ENCODE peak calls at places on chromosomes 3 and 15, in eight cellular contexts. I, R, B, N, P, M, V and A are unnamed samples.

GRCh38 chr3:66048051-66048395 is 9.3 kb upstream of the MAGI1 start:
- ATAC-seq in R (no peak), V (peak), I (no peak), B (no peak), P (no peak), N (no peak), M (no peak), A (no peak)

GRCh38 chr3:64248247-64248646 is 23.0 kb upstream of the PRICKLE2 start:
- ATAC-seq in M (peak), P (no peak), N (no peak), R (no peak), V (no peak), B (no peak), I (peak), A (no peak)

GRCh38 chr3:127036209-127037020 is 53.5 kb downstream of the PLXNA1 start:
- ATAC-seq in P (no peak), M (no peak), B (no peak), N (peak), I (no peak), R (no peak), V (no peak), A (no peak)

GRCh38 chr15:77823736-77824135 is 191.0 kb upstream of the LINGO1 start:
- ATAC-seq in P (no peak), R (no peak), N (no peak), M (no peak), I (no peak), B (no peak), V (no peak), A (no peak)

GRCh38 chr3:49255112-49255511 is 21.9 kb downstream of the C3orf62 start:
- ATAC-seq in V (no peak), N (no peak), B (no peak), I (no peak), R (no peak), M (peak), P (no peak), A (no peak)

GRCh38 chr3:139319428-139320402 is 24.1 kb upstream of the MRPS22 start:
- ATAC-seq in V (no peak), P (peak), N (no peak), I (no peak), B (no peak), M (peak), R (no peak), A (no peak)

GRCh38 chr3:107065094-107065861 is 312.0 kb upstream of the CCDC54 start:
- ATAC-seq in M (no peak), P (no peak), V (no peak), R (no peak), B (no peak), N (peak), I (no peak), A (no peak)

GRCh38 chr3:152121292-152121654 is 147.5 kb upstream of the MBNL1 start:
- ATAC-seq in P (peak), M (no peak), I (no peak), V (no peak), N (peak), R (no peak), B (no peak), A (no peak)

GRCh38 chr15:63176302-63176701 is 13.1 kb upstream of the RAB8B start:
- ATAC-seq in P (peak), M (no peak), V (no peak), I (no peak), N (no peak), R (no peak), B (no peak), A (no peak)

GRCh38 chr3:98565237-98565643 is 28.2 kb downstream of the CPOX start:
- ATAC-seq in P (no peak), M (peak), B (no peak), V (no peak), I (no peak), R (no peak), N (no peak), A (no peak)

GRCh38 chr3:122975163-122975923 is 52.2 kb downstream of the SEMA5B start:
- ATAC-seq in I (no peak), B (no peak), N (peak), P (no peak), M (peak), R (no peak), V (no peak), A (peak)

GRCh38 chr15:42819781-42820180 is 82.9 kb upstream of the CDAN1 start:
- ATAC-seq in R (no peak), V (no peak), M (no peak), P (no peak), I (no peak), N (no peak), B (no peak), A (no peak)

GRCh38 chr3:141373232-141373631 is 4.9 kb downstream of the ZBTB38 start:
- ATAC-seq in N (no peak), M (peak), R (no peak), P (no peak), I (no peak), B (no peak), V (no peak), A (no peak)

GRCh38 chr15:76994001-76994400 is 925 bp upstream of the PSTPIP1 start:
- ATAC-seq in B (peak), I (peak), V (no peak), N (peak), P (peak), R (no peak), M (no peak), A (no peak)

GRCh38 chr15:68063606-68064005 is 9.5 kb downstream of the PIAS1 start:
- ATAC-seq in I (no peak), N (no peak), B (no peak), M (no peak), P (no peak), R (no peak), V (no peak), A (no peak)

GRCh38 chr15:60390931-60391501 is 6.8 kb downstream of the ANXA2 start:
- ATAC-seq in I (peak), M (peak), B (no peak), R (peak), V (peak), N (peak), P (peak), A (peak)

GRCh38 chr3:177351757-177352158 is 154.5 kb upstream of the TBL1XR1 start:
- ATAC-seq in P (no peak), V (no peak), N (no peak), R (no peak), M (peak), B (no peak), I (no peak), A (no peak)

GRCh38 chr3:112675349-112675748 is 34.4 kb upstream of the CCDC80 start:
- ATAC-seq in B (no peak), R (no peak), N (no peak), M (no peak), V (no peak), P (no peak), I (no peak), A (no peak)

GRCh38 chr15:40767838-40768491 is 1.8 kb upstream of the C15orf62 start:
- ATAC-seq in V (no peak), M (no peak), I (no peak), P (no peak), R (no peak), B (no peak), N (no peak), A (no peak)

GRCh38 chr3:113743006-113743639 is 2.9 kb downstream of the NAA50 start:
- ATAC-seq in B (no peak), N (no peak), P (no peak), R (no peak), I (no peak), V (no peak), M (no peak), A (no peak)

GRCh38 chr15:94206463-94207167 is 24.7 kb upstream of the MCTP2 start:
- ATAC-seq in I (peak), B (peak), V (no peak), N (peak), R (no peak), M (peak), P (no peak), A (no peak)

GRCh38 chr3:42612928-42613327 is 12.4 kb downstream of the NKTR start:
- ATAC-seq in V (no peak), M (peak), B (no peak), I (no peak), R (peak), P (peak), N (peak), A (no peak)

GRCh38 chr3:152348436-152349177 is 79.9 kb downstream of the MBNL1 start:
- ATAC-seq in P (no peak), B (no peak), V (no peak), N (no peak), M (no peak), R (peak), I (peak), A (no peak)

GRCh38 chr15:32844118-32844711 is 126.4 kb downstream of the GREM1 start:
- ATAC-seq in R (no peak), M (peak), I (peak), V (no peak), N (no peak), B (no peak), P (peak), A (no peak)

GRCh38 chr15:100221461-100222348 is 120.1 kb downstream of the ADAMTS17 start:
- ATAC-seq in B (no peak), P (no peak), I (no peak), R (peak), M (no peak), V (no peak), N (no peak), A (no peak)

GRCh38 chr15:80242132-80242769 is 9.8 kb downstream of the CTXND1 start:
- ATAC-seq in N (peak), I (peak), M (peak), P (peak), V (no peak), R (no peak), B (peak), A (no peak)

GRCh38 chr15:49236869-49237268 is 66.8 kb downstream of the GALK2 start:
- ATAC-seq in R (no peak), N (no peak), P (no peak), V (no peak), I (no peak), B (no peak), M (no peak), A (no peak)

GRCh38 chr3:36932979-36933378 is 11.9 kb downstream of the TRANK1 start:
- ATAC-seq in P (no peak), M (no peak), I (peak), V (no peak), N (peak), R (no peak), B (no peak), A (no peak)

GRCh38 chr15:77497108-77497737 is 76.5 kb downstream of the HMG20A start:
- ATAC-seq in R (peak), N (peak), M (peak), P (peak), I (peak), V (peak), B (peak), A (peak)

GRCh38 chr3:169847896-169848295 is 21.8 kb downstream of the LRRC31 start:
- ATAC-seq in M (no peak), B (peak), R (no peak), I (no peak), P (no peak), N (peak), V (no peak), A (no peak)

GRCh38 chr3:160257606-160258005 is 32.4 kb downstream of the C3orf80 start:
- ATAC-seq in V (no peak), I (peak), M (no peak), N (no peak), P (no peak), R (no peak), B (no peak), A (no peak)

GRCh38 chr3:179653777-179654117 is 907 bp downstream of the USP13 start:
- ATAC-seq in N (no peak), P (peak), V (no peak), R (no peak), B (no peak), M (no peak), I (no peak), A (no peak)

GRCh38 chr3:179653106-179653776 is 401 bp downstream of the USP13 start:
- ATAC-seq in I (peak), R (peak), M (peak), V (peak), N (peak), B (peak), P (peak), A (peak)

GRCh38 chr3:179655236-179655635 is 2.4 kb downstream of the USP13 start:
- ATAC-seq in R (no peak), B (no peak), M (no peak), I (no peak), N (no peak), V (no peak), P (no peak), A (no peak)

GRCh38 chr3:179651687-179652466 is 963 bp upstream of the USP13 start:
- ATAC-seq in R (no peak), B (no peak), M (peak), I (no peak), P (no peak), V (no peak), N (no peak), A (no peak)

GRCh38 chr3:179652467-179653105 is at the start of gene USP13:
- ATAC-seq in B (peak), V (peak), N (peak), I (peak), R (peak), P (peak), M (peak), A (peak)
- TF ChIP-seq POLR2A in B (no peak), V (no peak), N (no peak), I (no peak), R (no peak), P (peak), M (no peak), A (peak)

GRCh38 chr3:30606301-30607031 is at the start of gene TGFBR2:
- ATAC-seq in P (peak), N (peak), I (peak), M (peak), V (peak), R (peak), B (peak), A (peak)
- H3K4me3 ChIP-seq in P (peak), N (peak), I (peak), M (peak), V (peak), R (peak), B (peak), A (peak)

DNA sequence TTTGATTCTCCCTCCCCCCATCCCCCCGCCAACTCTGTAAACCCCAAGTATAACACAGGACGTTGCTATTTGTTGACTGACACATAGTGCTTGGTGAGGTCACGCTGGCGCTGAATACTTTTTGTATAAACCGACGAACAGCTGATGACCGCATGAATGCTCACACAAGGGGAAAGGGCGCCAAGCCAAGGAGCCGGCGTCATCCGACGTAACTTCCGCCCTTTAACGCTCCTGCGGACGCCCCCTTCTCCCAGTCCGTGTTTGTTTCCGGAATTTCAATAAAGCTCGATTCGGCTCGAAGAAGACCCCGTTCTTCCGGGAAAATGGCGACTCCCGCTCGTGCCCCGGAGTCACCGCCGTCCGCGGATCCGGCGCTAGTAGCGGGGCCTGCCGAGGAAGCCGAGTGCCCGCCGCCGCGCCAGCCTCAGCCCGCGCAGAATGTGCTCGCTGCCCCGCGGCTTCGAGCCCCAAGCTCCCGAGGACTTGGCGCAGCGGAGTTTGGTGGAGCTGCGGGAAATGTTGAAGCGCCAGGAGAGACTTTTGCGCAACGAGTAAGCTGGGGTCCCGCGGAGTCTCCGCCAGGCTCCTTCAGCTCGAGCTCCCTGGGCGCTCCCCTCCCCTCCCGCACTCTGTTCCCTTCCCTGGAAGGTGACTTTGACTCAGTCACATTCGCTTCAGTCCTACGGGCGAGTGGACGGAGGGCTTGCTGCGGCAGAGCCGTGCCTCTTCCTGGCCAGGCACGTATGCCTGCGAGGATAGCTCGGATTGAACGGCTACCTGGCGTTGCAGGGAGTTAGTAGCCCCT is at the start of gene POLR2M:
- ATAC-seq in R (peak), V (peak), I (peak), M (peak), B (peak), P (peak), N (peak), A (peak)
- TF ChIP-seq POLR2A in R (peak), V (peak), I (peak), M (peak), B (peak), P (peak), N (no peak), A (peak)

DNA sequence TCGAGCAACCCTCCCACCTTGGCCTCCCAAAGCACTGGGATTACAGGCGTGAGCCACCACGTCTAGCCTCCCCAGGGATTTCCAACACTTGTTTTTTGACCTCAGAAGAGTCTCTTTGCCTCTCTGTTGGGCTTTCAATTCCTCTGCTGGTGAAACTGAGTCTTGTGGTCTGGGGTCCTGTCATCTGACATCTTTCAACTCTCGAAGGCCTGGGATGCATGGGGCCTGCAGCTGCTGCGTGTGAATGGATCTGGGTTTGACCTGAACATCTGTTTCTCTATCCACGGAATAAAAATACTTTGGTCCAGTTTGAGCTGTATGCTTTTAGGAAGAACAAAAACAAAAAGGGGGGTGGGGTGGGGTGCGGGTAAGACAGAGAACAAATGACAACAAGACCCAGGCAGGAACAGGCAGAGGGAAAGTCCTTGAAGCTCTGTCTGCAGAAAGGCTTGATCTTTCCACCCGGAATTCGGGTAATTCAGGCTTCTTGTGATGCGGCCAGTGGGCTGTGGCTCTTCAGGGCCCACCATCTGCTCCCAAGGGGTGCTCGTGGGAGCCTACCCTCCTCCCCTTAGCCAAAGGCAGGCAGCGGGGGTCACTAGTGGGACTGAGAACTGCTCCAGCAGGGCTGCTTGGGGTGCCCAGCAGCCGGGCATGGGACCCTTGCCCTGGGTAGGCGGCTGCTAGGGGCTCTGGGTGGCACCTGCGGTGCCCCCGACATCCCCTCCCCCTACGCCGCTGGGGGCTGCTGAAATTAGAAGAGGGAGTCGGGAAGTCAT is 71.5 kb downstream of the SLC12A8 start:
- ATAC-seq in I (no peak), B (no peak), N (peak), V (no peak), M (peak), R (no peak), P (no peak), A (no peak)
- H3K4me3 ChIP-seq in I (peak), B (no peak), N (peak), V (no peak), M (peak), R (peak), P (no peak), A (peak)

GRCh38 chr3:135771760-135772159 is 193.8 kb upstream of the PPP2R3A start:
- ATAC-seq in M (no peak), B (no peak), I (no peak), P (no peak), V (no peak), N (no peak), R (no peak), A (no peak)
- TF ChIP-seq POLR2A in M (no peak), B (no peak), I (no peak), P (no peak), V (no peak), N (no peak), R (no peak), A (no peak)

DNA sequence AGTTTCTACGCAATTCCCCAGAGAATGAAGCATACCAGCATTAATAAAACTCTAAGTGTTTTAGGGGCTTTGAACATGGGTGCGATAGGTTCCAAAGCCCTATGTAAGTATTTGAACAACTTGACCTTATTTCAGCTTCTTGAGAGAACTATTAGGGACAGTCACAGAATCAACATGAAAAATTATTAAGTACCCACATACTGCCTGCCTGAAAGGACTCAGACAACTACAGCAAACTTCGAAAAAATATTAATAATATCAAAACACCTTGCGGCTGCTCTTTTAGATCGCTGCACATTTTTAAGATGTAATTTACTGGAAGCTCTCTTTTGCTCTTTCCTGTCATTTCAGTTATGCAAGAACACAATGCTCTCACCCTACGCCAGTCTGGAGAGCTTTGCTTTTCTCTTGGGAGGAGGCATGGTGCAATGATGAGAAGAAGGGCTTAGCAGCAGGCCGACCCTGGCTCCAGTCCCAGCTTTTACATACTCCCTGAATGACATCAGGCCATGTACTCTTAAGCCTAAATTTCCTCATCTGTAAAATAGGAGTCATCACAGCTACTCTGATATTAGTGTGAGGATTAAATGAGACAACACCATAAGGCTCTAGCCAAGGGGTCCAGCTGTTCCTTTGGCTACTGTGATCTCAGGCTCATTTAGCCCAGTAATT is 640.7 kb downstream of the FHIT start:
- ATAC-seq in N (peak), V (peak), M (no peak), R (peak), B (peak), P (no peak), I (no peak), A (peak)
- H3K4me3 ChIP-seq in N (no peak), V (no peak), M (no peak), R (no peak), B (no peak), P (no peak), I (no peak), A (no peak)

GRCh38 chr15:45402162-45402954 is 24.0 kb upstream of the GATM start:
- ATAC-seq in P (peak), R (peak), M (peak), V (peak), I (peak), B (peak), N (peak), A (peak)
- TF ChIP-seq POLR2A in P (peak), R (peak), M (peak), V (peak), I (peak), B (no peak), N (no peak), A (peak)